ENCODE peak calls at places on chromosomes 12 and 14, in four cellular contexts. U is naive thymus-derived CD4-positive, alpha-beta T cell; H is GM23248; R is right lobe of liver. T is an unnamed sample.

GRCh38 chr12:14260011-14260993 is 105.2 kb upstream of the ATF7IP start:
- DNase-seq in U (no peak), H (peak), R (peak), T (no peak)

GRCh38 chr14:73191441-73191840 is 45.9 kb upstream of the PAPLN start:
- DNase-seq in U (no peak), H (no peak), R (no peak), T (no peak)

GRCh38 chr12:124699878-124700277 is 132.5 kb upstream of the NCOR2 start:
- DNase-seq in U (no peak), H (no peak), R (no peak), T (no peak)

GRCh38 chr12:128510527-128510926 is 243.6 kb downstream of the TMEM132C start:
- DNase-seq in U (no peak), H (no peak), R (no peak), T (no peak)

GRCh38 chr12:26044007-26044394 is 80.8 kb downstream of the BHLHE41 start:
- DNase-seq in U (no peak), H (peak), R (no peak), T (no peak)

GRCh38 chr14:66471584-66471983 is 14.6 kb upstream of the CCDC196 start:
- DNase-seq in U (no peak), H (no peak), R (no peak), T (no peak)

GRCh38 chr14:77980475-77981321 is 180.8 kb downstream of the ADCK1 start:
- DNase-seq in U (no peak), H (no peak), R (no peak), T (no peak)

GRCh38 chr12:115870021-115870420 is 407.5 kb downstream of the MED13L start:
- DNase-seq in U (no peak), H (no peak), R (no peak), T (no peak)

GRCh38 chr14:90547968-90548367 is 151.1 kb downstream of the CALM1 start:
- DNase-seq in U (no peak), H (no peak), R (no peak), T (no peak)

GRCh38 chr12:29889737-29890136 is 106.0 kb upstream of the TMTC1 start:
- DNase-seq in U (no peak), H (peak), R (no peak), T (peak)

GRCh38 chr14:58072288-58073071 is 79.5 kb downstream of the ARMH4 start:
- DNase-seq in U (no peak), H (peak), R (no peak), T (peak)

GRCh38 chr12:99005601-99006000 is 360.5 kb downstream of the APAF1 start:
- DNase-seq in U (no peak), H (peak), R (no peak), T (no peak)

GRCh38 chr12:27504506-27504905 is 19.5 kb upstream of the PPFIBP1 start:
- DNase-seq in U (no peak), H (peak), R (no peak), T (no peak)

GRCh38 chr14:58812050-58812690 is 174.4 kb downstream of the DACT1 start:
- DNase-seq in U (no peak), H (no peak), R (no peak), T (no peak)

GRCh38 chr14:28661171-28661772 is 105.3 kb upstream of the FOXG1 start:
- DNase-seq in U (no peak), H (peak), R (no peak), T (no peak)

GRCh38 chr14:54346257-54346656 is 50.5 kb upstream of the CDKN3 start:
- DNase-seq in U (no peak), H (no peak), R (no peak), T (no peak)

GRCh38 chr12:2892246-2892645 is 1.6 kb downstream of the TULP3 start:
- DNase-seq in U (no peak), H (peak), R (no peak), T (no peak)
- H3K4me3 ChIP-seq in U (no peak), H (peak), R (no peak), T (no peak)

GRCh38 chr12:50055831-50056628 is 1.4 kb upstream of the ASIC1 start:
- DNase-seq in U (peak), H (peak), R (peak), T (no peak)
- H3K4me3 ChIP-seq in U (peak), H (peak), R (no peak), T (peak)

GRCh38 chr12:110679201-110679600 is 9.7 kb downstream of the HVCN1 start:
- DNase-seq in U (no peak), H (no peak), R (no peak), T (no peak)
- H3K4me3 ChIP-seq in U (no peak), H (no peak), R (no peak), T (no peak)

DNA sequence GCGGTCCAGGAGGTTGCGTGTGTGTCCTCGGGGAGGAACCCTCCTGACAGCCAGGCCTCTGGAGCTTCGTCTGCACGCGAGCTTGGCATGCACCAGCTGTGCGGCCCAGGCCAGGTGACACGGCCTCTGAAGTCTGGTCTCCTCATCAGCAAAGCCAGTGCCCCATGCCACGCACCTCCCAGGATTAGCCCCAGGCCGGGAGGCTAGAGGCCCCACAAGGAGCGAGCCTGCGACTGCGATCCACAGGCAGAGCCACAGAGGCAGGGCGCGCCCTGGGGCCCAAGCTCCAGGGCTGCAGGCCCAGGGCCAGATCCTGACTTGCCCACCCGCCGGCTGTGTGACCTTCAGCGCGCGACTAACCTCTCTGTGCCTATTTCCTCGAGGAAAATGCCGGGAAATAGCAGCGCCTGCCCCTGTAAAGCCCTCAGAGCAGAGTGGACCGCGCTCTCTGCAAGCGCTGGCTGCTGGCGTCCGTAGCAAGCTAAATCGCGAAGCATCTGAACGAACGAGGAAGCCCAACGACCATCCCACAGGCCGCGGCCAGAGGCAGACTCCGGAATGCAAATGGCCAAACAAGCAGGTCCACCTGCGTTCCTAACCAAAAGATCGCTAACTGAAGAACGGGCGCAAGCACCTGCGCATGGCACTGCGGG is 492 bp upstream of the BTBD6 start:
- DNase-seq in U (no peak), H (no peak), R (no peak), T (no peak)
- H3K4me3 ChIP-seq in U (peak), H (peak), R (peak), T (peak)

DNA sequence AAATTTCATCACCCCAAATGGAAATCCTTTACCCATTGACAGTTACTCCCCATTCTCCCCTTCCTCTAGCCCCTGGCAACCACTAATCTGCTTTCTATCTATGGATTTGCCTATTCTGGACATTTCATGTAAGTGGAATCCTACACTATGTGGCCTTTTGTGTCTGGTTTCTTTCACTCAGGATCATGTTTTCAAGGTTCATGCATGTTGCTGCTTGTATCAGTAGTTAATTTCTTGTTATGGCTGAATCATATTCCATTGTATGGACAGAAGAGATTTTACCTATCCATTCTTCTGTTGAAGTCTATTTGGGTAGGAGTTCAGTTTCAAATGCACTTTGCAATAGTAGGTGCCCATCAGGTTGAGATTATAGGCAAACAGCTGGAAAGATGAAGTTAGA is 1.4 kb downstream of the RFC5 start:
- DNase-seq in U (no peak), H (no peak), R (no peak), T (no peak)
- H3K4me3 ChIP-seq in U (no peak), H (peak), R (no peak), T (peak)

DNA sequence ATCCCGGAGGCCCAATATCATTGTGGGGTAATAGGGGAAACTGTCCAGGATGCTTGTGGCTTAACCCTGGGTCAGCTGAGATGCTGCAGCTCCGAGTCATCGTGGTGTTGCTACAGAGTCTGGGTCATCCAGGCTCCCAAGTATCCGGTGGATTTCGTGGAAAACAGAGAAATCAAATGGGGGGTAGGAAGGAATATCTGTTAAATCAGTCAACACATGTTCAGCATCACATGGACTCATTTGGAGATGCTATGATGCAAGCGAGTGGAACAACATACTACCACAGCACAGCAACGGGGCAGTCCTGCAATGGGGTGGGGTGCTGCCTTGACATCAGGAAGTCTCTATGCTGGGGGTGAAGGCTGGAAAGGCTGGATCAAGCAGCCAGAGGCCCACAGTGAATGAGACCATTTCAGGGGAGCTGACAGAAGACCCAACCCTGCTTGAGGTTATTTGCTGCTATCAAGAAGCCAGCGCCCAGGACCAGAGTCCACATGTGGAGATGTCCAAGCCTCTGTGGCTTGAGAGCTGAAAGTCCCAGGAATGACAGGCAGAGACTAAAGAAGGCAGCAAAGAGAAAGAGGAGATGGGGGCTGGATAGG is 22.9 kb downstream of the VDR start:
- DNase-seq in U (no peak), H (peak), R (no peak), T (no peak)
- H3K4me3 ChIP-seq in U (no peak), H (peak), R (no peak), T (no peak)

GRCh38 chr12:94039199-94039840 is 109.1 kb upstream of the PLXNC1 start:
- DNase-seq in U (no peak), H (no peak), R (no peak), T (no peak)
- H3K4me3 ChIP-seq in U (no peak), H (no peak), R (no peak), T (no peak)

T was measured in Jurkat, Clone E6-1.